ENCODE peak calls at places on chromosomes 3 and 15, in seven cellular contexts. J is H1, F is SK-N-SH, R is HCT116, L is HepG2, H is GM12878, V is K562. K is an unnamed sample.

GRCh38 chr3:58043933-58044332 is 35.7 kb downstream of the FLNB start:
- DNase-seq in R (no peak), H (no peak), L (no peak), V (no peak), J (no peak), F (no peak), K (no peak)

GRCh38 chr3:71372911-71373637 is 210.5 kb downstream of the FOXP1 start:
- DNase-seq in J (no peak), H (no peak), L (no peak), F (no peak), V (no peak), R (no peak), K (no peak)

GRCh38 chr3:193132923-193133463 is 108.0 kb upstream of the PLAAT1 start:
- DNase-seq in J (no peak), L (no peak), R (no peak), F (no peak), H (no peak), V (no peak), K (no peak)

GRCh38 chr3:86930831-86931230 is 60.1 kb downstream of the VGLL3 start:
- DNase-seq in V (no peak), L (no peak), H (no peak), R (no peak), F (no peak), J (no peak), K (no peak)

GRCh38 chr3:29186982-29187718 is 93.7 kb upstream of the RBMS3 start:
- DNase-seq in R (peak), L (no peak), V (no peak), F (no peak), H (no peak), J (no peak), K (no peak)

GRCh38 chr3:14508966-14509795 is 31.0 kb downstream of the GRIP2 start:
- DNase-seq in H (no peak), V (peak), R (peak), L (peak), J (peak), F (peak), K (peak)

GRCh38 chr3:14358426-14359211 is 43.8 kb upstream of the SLC6A6 start:
- DNase-seq in V (no peak), R (no peak), L (no peak), H (no peak), J (no peak), F (no peak), K (peak)

GRCh38 chr3:128760881-128761280 is 34.9 kb downstream of the RAB7A start:
- DNase-seq in J (no peak), L (no peak), V (no peak), H (no peak), F (no peak), R (no peak), K (no peak)

GRCh38 chr3:188037116-188037718 is 116.7 kb upstream of the LPP start:
- DNase-seq in R (peak), H (no peak), F (no peak), V (no peak), L (peak), J (no peak), K (no peak)
- TF ChIP-seq JUND in R (no peak), H (no peak), F (no peak), V (no peak), L (no peak), J (no peak), K (no peak)

DNA sequence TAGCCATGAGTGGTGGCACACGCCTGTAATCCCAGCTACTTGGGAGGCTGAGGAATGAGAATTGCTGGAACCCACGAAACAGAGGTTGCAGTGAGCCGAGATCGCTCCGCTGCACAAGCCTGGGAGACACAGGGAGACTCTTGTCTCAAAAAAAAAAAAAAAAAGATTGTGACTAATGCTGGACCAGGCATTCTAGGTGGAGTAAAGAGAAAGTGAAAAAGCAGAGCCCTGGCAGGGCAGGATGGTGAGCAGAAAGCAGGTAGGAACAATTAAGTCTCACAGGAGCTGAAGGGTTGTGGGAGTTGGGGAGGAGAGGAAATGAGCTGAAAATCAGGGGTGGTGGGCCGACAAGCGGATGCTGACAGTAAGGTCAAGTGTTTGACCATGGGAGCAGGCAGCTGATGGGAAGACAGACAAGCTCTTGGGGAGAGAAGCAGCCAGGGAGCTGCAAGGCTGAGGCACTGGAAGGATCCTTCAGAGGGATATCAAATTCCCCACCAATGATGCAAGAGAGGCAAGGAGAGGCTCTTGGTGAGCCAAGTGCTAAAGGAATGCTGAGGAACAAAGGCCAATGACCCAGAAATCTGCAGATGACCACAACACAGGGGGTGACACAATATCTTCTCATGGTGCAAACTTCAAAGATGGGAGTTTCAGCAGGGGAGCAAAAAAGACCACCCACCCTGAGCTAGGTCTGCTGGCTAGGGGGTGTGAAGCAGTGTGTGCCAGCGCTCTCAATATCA is 251.1 kb downstream of the ULK4 start:
- DNase-seq in H (no peak), L (no peak), V (no peak), F (no peak), J (no peak), R (no peak), K (no peak)
- TF ChIP-seq JUND in H (no peak), L (no peak), V (no peak), F (no peak), J (peak), R (no peak), K (no peak)

GRCh38 chr15:69161878-69162213 is 1.4 kb downstream of the GLCE start:
- DNase-seq in R (no peak), J (no peak), F (no peak), V (no peak), H (no peak), L (no peak), K (no peak)

GRCh38 chr15:69160141-69160975 is at the start of gene GLCE:
- DNase-seq in J (peak), H (peak), R (peak), L (peak), V (peak), F (peak), K (peak)

GRCh38 chr15:69159805-69160140 is 662 bp upstream of the GLCE start:
- DNase-seq in L (no peak), J (no peak), V (no peak), F (no peak), H (no peak), R (no peak), K (no peak)

GRCh38 chr15:69163124-69163669 is 2.8 kb downstream of the GLCE start:
- DNase-seq in H (no peak), J (no peak), L (no peak), V (no peak), F (no peak), R (no peak), K (no peak)

GRCh38 chr15:69160976-69161877 is 792 bp downstream of the GLCE start:
- DNase-seq in F (peak), R (peak), L (peak), H (no peak), J (peak), V (peak), K (peak)
- TF ChIP-seq JUND in F (no peak), R (no peak), L (no peak), H (no peak), J (no peak), V (no peak), K (no peak)

GRCh38 chr15:68631621-68632051 is 52.8 kb downstream of the CORO2B start:
- DNase-seq in J (no peak), L (no peak), V (no peak), H (no peak), R (no peak), F (no peak), K (no peak)
- TF ChIP-seq JUND in J (no peak), L (no peak), V (no peak), H (no peak), R (no peak), F (no peak), K (no peak)

DNA sequence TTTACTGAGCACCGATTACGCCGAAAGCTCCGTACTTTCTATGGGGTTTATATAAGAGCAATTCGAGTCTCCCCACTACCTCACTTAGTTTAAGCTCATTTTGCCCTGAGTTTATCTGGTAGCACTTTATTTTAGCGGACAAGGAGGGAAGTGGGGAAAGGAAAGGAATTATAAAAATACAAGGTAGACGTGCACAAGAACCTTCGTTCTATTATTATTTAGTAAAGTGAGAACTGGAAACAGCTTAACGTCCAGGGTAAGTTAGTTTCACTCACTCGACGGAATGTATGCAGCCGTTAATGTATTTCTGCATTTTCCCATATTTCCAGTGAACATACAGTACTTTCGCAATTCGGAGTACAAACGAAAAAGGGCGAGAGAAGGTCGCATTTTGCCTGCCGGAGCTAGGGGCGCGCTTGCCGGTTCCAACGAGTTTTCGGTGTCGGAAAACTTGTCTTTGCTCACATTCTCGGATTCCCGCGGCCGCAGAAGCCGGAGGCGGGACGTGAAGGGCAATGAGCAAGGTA is 1.2 kb upstream of the STT3B start:
- DNase-seq in F (no peak), R (no peak), H (no peak), L (no peak), J (no peak), V (peak), K (peak)
- TF ChIP-seq JUND in F (no peak), R (no peak), H (no peak), L (no peak), J (no peak), V (no peak), K (no peak)

DNA sequence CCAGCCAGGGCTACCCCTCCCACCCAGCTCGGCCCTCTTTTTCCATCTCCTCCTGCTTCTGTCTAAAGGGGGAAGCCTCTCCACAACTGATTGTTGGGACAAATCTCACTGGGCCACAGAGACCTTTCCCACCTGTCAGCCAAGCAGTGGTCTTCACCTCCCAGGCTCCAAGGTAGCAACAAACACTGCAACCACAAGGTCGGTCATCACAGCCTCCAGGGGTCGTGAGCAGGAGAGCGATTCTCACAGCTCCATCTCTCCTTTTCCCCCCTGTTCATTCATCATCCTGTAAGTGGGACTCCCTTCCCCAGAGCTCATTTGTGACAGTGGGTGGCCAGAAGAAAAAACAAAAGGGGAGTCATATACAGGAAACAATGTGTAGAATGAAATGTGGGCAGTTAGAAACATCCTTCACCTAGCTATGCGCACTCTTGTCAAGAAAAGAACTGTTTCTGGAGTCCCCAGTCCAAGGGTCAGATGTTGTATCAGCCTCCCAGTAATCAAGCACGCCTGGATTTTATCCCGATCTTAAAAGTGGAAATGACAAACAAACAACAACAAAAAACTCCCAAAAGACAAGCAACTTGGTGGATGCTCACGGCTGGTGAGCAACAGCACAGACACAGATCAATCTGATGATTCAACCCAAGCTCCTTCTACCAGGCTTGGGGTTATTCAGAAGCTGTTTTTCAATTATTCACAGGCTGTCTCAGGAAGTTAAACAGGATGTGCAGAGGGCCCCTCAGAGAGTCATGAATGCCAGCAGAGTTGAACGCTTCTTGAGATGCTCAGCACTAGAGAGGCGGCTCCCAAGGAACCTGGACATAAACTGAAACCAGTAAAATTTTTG is 22.4 kb downstream of the LYZL4 start:
- DNase-seq in V (no peak), H (no peak), F (no peak), R (no peak), L (no peak), J (no peak), K (no peak)
- TF ChIP-seq JUND in V (no peak), H (no peak), F (no peak), R (no peak), L (no peak), J (no peak), K (no peak)

GRCh38 chr3:152738656-152739055 is 96.3 kb upstream of the P2RY1 start:
- DNase-seq in V (no peak), R (no peak), F (no peak), H (peak), L (no peak), J (no peak), K (no peak)
- TF ChIP-seq JUND in V (no peak), R (no peak), F (no peak), H (no peak), L (no peak), J (no peak), K (no peak)

GRCh38 chr3:195549001-195549400 is 5.9 kb upstream of the PPP1R2 start:
- DNase-seq in L (no peak), H (no peak), R (no peak), J (no peak), V (no peak), F (no peak), K (no peak)

GRCh38 chr3:195548496-195548895 is 5.4 kb upstream of the PPP1R2 start:
- DNase-seq in F (no peak), L (peak), R (no peak), J (no peak), V (no peak), H (no peak), K (no peak)

GRCh38 chr3:195551381-195551978 is 8.4 kb upstream of the PPP1R2 start:
- DNase-seq in J (no peak), R (no peak), H (no peak), F (no peak), V (no peak), L (no peak), K (peak)

GRCh38 chr3:195549931-195550519 is 6.9 kb upstream of the PPP1R2 start:
- DNase-seq in H (peak), F (no peak), L (peak), V (no peak), R (no peak), J (no peak), K (no peak)

DNA sequence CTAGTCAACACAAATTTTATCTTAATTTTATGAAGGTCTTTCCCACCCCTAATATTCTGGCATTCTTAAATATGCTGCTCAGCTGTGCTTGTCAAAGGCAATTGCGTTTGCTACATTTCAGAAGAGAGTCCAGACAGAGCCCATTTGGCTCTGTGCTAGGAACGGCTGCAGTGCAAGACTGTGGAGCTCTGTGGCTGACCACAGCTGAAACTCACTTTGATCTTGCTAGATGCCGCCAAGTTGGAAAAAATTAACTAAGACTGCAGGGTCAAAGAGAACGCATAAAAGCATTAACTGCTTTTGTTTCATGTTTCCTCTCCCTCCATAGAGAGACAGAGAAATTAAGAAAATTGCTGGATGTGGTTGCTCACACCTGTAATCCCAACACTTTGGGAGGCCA is 7.6 kb upstream of the PPP1R2 start:
- DNase-seq in F (no peak), J (no peak), L (peak), R (no peak), V (no peak), H (no peak), K (no peak)
- TF ChIP-seq JUND in F (no peak), J (no peak), L (no peak), R (no peak), V (no peak), H (no peak), K (no peak)

GRCh38 chr3:118089563-118089962 is 945.1 kb downstream of the IGSF11 start:
- DNase-seq in H (no peak), V (no peak), R (no peak), L (no peak), F (no peak), J (no peak), K (no peak)
- TF ChIP-seq JUND in H (no peak), V (no peak), R (no peak), L (no peak), F (no peak), J (no peak), K (no peak)

K was measured in T47D.